ENCODE peak calls at places on chromosome 17, in four cellular contexts. G is fibroblast of the aortic adventitia; T is activated CD4-positive, alpha-beta T cell treated with anti-CD3 and anti-CD28 coated beads, Interleukin-2, amount 50 U/mL, for 1 hour; F is lung. Z is an unnamed sample.

GRCh38 chr17:62038248-62038647 is 26.8 kb downstream of the MED13 start:
- DNase-seq in G (no peak), T (no peak), F (no peak), Z (no peak)

GRCh38 chr17:75921596-75921995 is 16.9 kb upstream of the MRPL38 start:
- DNase-seq in G (no peak), T (no peak), F (no peak), Z (no peak)

GRCh38 chr17:2025220-2025621 is at the start of gene RTN4RL1:
- DNase-seq in G (peak; percentile 52), T (peak; percentile 76), F (peak; percentile 83), Z (peak; percentile 74)

GRCh38 chr17:171871-172270 is 9.6 kb downstream of the DOC2B start:
- DNase-seq in G (no peak), T (no peak), F (no peak), Z (no peak)

GRCh38 chr17:2688351-2689342 is 22.9 kb downstream of the CLUH start:
- DNase-seq in G (no peak), T (no peak), F (peak; percentile 80), Z (no peak)

GRCh38 chr17:76924345-76925332 is 56.4 kb downstream of the MGAT5B start:
- DNase-seq in G (no peak), T (no peak), F (no peak), Z (no peak)

GRCh38 chr17:42050360-42051012 is at the start of gene C17orf113:
- DNase-seq in G (no peak), T (peak; percentile 47), F (peak; percentile 56), Z (peak; percentile 42)

GRCh38 chr17:57420674-57421392 is 164.5 kb downstream of the MSI2 start:
- DNase-seq in G (no peak), T (no peak), F (no peak), Z (no peak)

GRCh38 chr17:61454932-61455753 is 2.9 kb downstream of the TBX4 start:
- DNase-seq in G (no peak), T (no peak), F (no peak), Z (no peak)

GRCh38 chr17:17367931-17368330 is 64.8 kb downstream of the NT5M start:
- DNase-seq in G (no peak), T (no peak), F (no peak), Z (no peak)

GRCh38 chr17:59366773-59367656 is 35.6 kb downstream of the YPEL2 start:
- DNase-seq in G (peak; percentile 79), T (no peak), F (peak; percentile 52), Z (peak; percentile 92)

GRCh38 chr17:73924488-73925186 is 278.8 kb upstream of the RPL38 start:
- DNase-seq in G (no peak), T (no peak), F (no peak), Z (no peak)

GRCh38 chr17:43774304-43775250 is 4.2 kb downstream of the DUSP3 start:
- DNase-seq in G (no peak), T (no peak), F (no peak), Z (peak; percentile 9)

GRCh38 chr17:10155334-10156081 is 42.9 kb downstream of the GAS7 start:
- DNase-seq in G (peak; percentile 25), T (no peak), F (no peak), Z (no peak)

GRCh38 chr17:21304091-21304490 is 19.6 kb downstream of the MAP2K3 start:
- DNase-seq in G (no peak), T (no peak), F (no peak), Z (no peak)

GRCh38 chr17:31499771-31500554 is 108.5 kb downstream of the RAB11FIP4 start:
- DNase-seq in G (peak; percentile 37), T (no peak), F (no peak), Z (no peak)

GRCh38 chr17:27354491-27355081 is 60.7 kb downstream of the WSB1 start:
- DNase-seq in G (no peak), T (no peak), F (no peak), Z (no peak)

GRCh38 chr17:34721326-34721725 is 141.9 kb downstream of the TMEM132E start:
- DNase-seq in G (no peak), T (no peak), F (no peak), Z (peak; percentile 66)

Z was measured in mucosa of gallbladder.